ENCODE peak calls at places on chromosomes 2 and 18, in four cellular contexts. T is adrenal gland, F is thoracic aorta, B is tibial nerve. O is an unnamed sample. For H3K27me3, the result is how much of the 10 kb centered on the place peaks cover.

GRCh38 chr2:198375073-198375430 is 570.7 kb downstream of the PLCL1 start:
- DNase-seq in T (no peak), F (no peak), B (no peak), O (no peak)

GRCh38 chr2:153476491-153477095 is 2.0 kb downstream of the RPRM start:
- DNase-seq in T (peak), F (no peak), B (no peak), O (no peak)

GRCh38 chr18:62659698-62660097 is 55.6 kb upstream of the PHLPP1 start:
- DNase-seq in T (no peak), F (no peak), B (no peak), O (no peak)

GRCh38 chr18:73679941-73680700 is 467.5 kb downstream of the FBXO15 start:
- DNase-seq in T (no peak), F (no peak), B (no peak), O (no peak)

GRCh38 chr2:132776271-132776670 is 106.3 kb upstream of the LYPD1 start:
- DNase-seq in T (no peak), F (no peak), B (no peak), O (no peak)

GRCh38 chr2:48954311-48954710 is 198.8 kb upstream of the LHCGR start:
- DNase-seq in T (no peak), F (no peak), B (no peak), O (no peak)

GRCh38 chr2:226172314-226172713 is 627.3 kb downstream of the IRS1 start:
- DNase-seq in T (no peak), F (no peak), B (no peak), O (no peak)

GRCh38 chr18:77063256-77063655 is 69.3 kb downstream of the MBP start:
- DNase-seq in T (no peak), F (no peak), B (no peak), O (peak)

GRCh38 chr18:66222174-66222573 is 381.7 kb downstream of the CDH19 start:
- DNase-seq in T (no peak), F (no peak), B (no peak), O (no peak)

GRCh38 chr2:107585851-107586250 is 240.8 kb upstream of the RGPD4 start:
- DNase-seq in T (no peak), F (no peak), B (no peak), O (no peak)

GRCh38 chr2:184890311-184890710 is 292.0 kb downstream of the ZNF804A start:
- DNase-seq in T (no peak), F (no peak), B (no peak), O (no peak)

GRCh38 chr18:46302866-46303485 is 198.8 kb downstream of the HAUS1 start:
- DNase-seq in T (no peak), F (no peak), B (no peak), O (no peak)

GRCh38 chr2:137435176-137435575 is 529.1 kb upstream of the HNMT start:
- DNase-seq in T (no peak), F (no peak), B (no peak), O (no peak)

GRCh38 chr2:227759411-227760113 is 13.9 kb downstream of the SCYGR8 start:
- DNase-seq in T (no peak), F (no peak), B (no peak), O (no peak)

GRCh38 chr2:205698556-205699282 is 16.4 kb downstream of the NRP2 start:
- DNase-seq in T (no peak), F (no peak), B (no peak), O (no peak)

GRCh38 chr2:208183937-208184336 is 5.9 kb downstream of the C2orf80 start:
- DNase-seq in T (no peak), F (no peak), B (no peak), O (no peak)

GRCh38 chr18:9100796-9101195 is 1.7 kb upstream of the NDUFV2 start:
- DNase-seq in T (no peak), F (no peak), B (no peak), O (no peak)

GRCh38 chr18:50711401-50711800 is 108.4 kb downstream of the MRO start:
- DNase-seq in T (no peak), F (no peak), B (no peak), O (no peak)

GRCh38 chr2:86221066-86221684 is 21.9 kb downstream of the MRPL35 start:
- DNase-seq in T (peak), F (no peak), B (no peak), O (no peak)

GRCh38 chr2:136171223-136171622 is 53.3 kb upstream of the CXCR4 start:
- DNase-seq in T (no peak), F (no peak), B (no peak), O (no peak)

GRCh38 chr2:45627911-45628310 is 16.8 kb upstream of the SRBD1 start:
- DNase-seq in T (no peak), F (no peak), B (no peak), O (no peak)

GRCh38 chr2:47534179-47534919 is 131.4 kb downstream of the MSH2 start:
- DNase-seq in T (peak), F (no peak), B (no peak), O (no peak)

GRCh38 chr18:59570101-59570875 is 126.9 kb downstream of the CCBE1 start:
- DNase-seq in T (no peak), F (no peak), B (no peak), O (no peak)

GRCh38 chr2:128661955-128662564 is 343.4 kb upstream of the HS6ST1 start:
- DNase-seq in T (no peak), F (no peak), B (no peak), O (no peak)

GRCh38 chr2:130393318-130393910 is 37.6 kb downstream of the PTPN18 start:
- DNase-seq in T (no peak), F (no peak), B (no peak), O (no peak)

GRCh38 chr2:57758686-57759085 is 287.9 kb upstream of the VRK2 start:
- DNase-seq in T (no peak), F (no peak), B (no peak), O (no peak)

GRCh38 chr18:35683021-35683420 is 101.5 kb downstream of the GALNT1 start:
- DNase-seq in T (no peak), F (no peak), B (no peak), O (no peak)

GRCh38 chr2:213818436-213818835 is 534.2 kb downstream of the SPAG16 start:
- DNase-seq in T (no peak), F (no peak), B (no peak), O (no peak)
- H3K4me3 ChIP-seq in T (no peak), F (no peak), B (no peak), O (no peak)

GRCh38 chr2:120937736-120938131 is 202.1 kb downstream of the GLI2 start:
- DNase-seq in T (no peak), F (no peak), B (no peak), O (no peak)

GRCh38 chr2:120935339-120936313 is 200.0 kb downstream of the GLI2 start:
- DNase-seq in T (no peak), F (no peak), B (no peak), O (no peak)

GRCh38 chr2:120938132-120938771 is 202.6 kb downstream of the GLI2 start:
- DNase-seq in T (no peak), F (no peak), B (no peak), O (no peak)

GRCh38 chr2:120934891-120935338 is 199.2 kb downstream of the GLI2 start:
- DNase-seq in T (peak), F (peak), B (no peak), O (no peak)

GRCh38 chr2:120936476-120937334 is 201.0 kb downstream of the GLI2 start:
- DNase-seq in T (no peak), F (no peak), B (no peak), O (no peak)
- H3K27me3 ChIP-seq in T (under half), F (under half), B (under half), O (under half)

DNA sequence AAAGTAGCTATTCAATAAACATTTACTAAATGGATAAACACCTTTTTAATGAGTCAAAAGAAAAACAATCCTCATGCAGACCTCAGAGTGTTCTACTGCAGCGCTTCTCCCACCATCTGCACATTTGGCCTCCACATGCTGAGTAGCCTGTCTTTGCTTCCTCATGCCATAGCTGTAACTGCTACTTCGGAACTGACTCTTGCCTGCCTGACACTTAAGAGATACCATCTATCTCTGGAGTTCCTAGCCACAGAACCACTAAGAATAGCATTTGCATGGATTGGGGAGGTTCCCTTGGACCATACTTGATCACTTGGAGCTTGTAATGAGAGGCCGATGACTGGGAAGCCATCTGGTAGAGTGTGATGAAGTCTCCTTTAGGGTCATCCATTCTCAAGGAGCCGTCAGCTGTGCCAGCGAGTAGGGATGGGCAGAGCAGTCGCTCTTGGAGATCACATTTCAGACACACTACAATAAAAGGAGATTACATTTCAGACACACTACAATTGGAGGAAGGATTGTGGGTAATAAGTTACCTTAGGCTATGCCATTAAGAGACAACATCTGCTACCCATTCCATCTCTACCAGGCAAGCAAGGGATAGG is 21.7 kb downstream of the DOK1 start:
- DNase-seq in T (no peak), F (no peak), B (no peak), O (no peak)
- H3K27ac ChIP-seq in T (no peak), F (no peak), B (peak), O (no peak)

GRCh38 chr2:189574793-189575475 is 5.7 kb downstream of the SLC40A1 start:
- DNase-seq in T (no peak), F (no peak), B (no peak), O (no peak)
- H3K4me3 ChIP-seq in T (no peak), F (peak), B (no peak), O (no peak)

DNA sequence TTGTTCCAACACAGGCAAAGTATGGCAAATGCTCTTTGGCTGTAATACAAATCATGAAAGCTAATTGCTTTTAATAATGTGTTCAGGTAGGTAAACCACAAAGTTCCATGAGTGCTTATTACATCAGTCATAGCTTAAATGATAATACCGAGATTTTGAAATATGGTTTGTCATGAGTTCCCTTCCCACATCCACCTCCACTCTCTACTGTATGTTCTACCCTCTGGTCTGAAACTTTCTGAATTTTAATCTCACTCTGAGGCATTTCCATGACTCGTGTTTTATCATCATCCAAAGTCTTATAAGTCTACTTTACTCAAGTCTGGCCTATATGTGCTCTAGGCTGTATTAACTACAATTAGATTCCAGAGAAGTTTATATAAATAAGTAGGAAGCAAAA is 354.8 kb downstream of the AKAIN1 start:
- DNase-seq in T (no peak), F (no peak), B (no peak), O (no peak)
- H3K27me3 ChIP-seq in T (under half), F (under half), B (under half), O (under half)

GRCh38 chr2:64054166-64054915 is 35.1 kb upstream of the VPS54 start:
- DNase-seq in T (no peak), F (no peak), B (no peak), O (no peak)
- H3K27ac ChIP-seq in T (no peak), F (no peak), B (no peak), O (no peak)

DNA sequence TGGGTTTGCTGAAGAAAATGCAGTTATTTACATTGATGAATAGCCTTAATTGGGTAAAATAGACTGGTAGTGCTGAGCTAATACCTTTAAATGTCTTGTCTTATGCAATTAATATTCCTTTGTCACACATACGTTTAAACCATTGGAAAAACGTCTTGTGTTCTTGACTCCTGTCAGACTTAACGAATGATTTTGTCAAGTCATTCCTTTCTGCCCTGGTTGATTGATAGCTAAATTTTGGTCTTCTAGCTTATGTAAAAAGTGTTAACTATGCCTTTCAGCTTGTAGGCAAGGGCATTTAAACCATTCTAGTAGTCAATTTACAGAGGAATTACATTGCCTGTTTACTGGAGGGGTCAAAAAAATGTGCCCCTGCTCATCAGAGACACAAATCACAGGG is 105.8 kb upstream of the LRRTM1 start:
- DNase-seq in T (no peak), F (no peak), B (no peak), O (no peak)
- H3K4me3 ChIP-seq in T (no peak), F (no peak), B (no peak), O (no peak)